ENCODE peak calls at places on chromosomes 4 and X, in seven cellular contexts. Q is Caco-2, T is DMS 273 treated with DMSO at 0.1 percent for 48 hours, B is esophagus muscularis mucosa, F is SW 1271, S is HFFc6, N is GM06990. D is an unnamed sample.
A peak's percentile ranks its signal among the peaks of the same experiment; 100 is the strongest.

GRCh38 chr4:1344696-1345095 is 2.3 kb upstream of the UVSSA start:
- DNase-seq in S (no peak), F (no peak), Q (no peak), T (no peak), N (no peak), B (no peak), D (no peak)

GRCh38 chr4:38099908-38100407 is 139.8 kb downstream of the PTTG2 start:
- DNase-seq in F (no peak), N (no peak), S (peak; percentile 89), B (no peak), T (no peak), Q (no peak), D (peak; percentile 74)

GRCh38 chr4:8853249-8853648 is 18.4 kb downstream of the HMX1 start:
- DNase-seq in S (no peak), Q (no peak), N (no peak), T (no peak), B (no peak), F (no peak), D (no peak)

GRCh38 chr4:151563194-151563593 is 154.2 kb downstream of the FHIP1A start:
- DNase-seq in F (no peak), T (no peak), N (no peak), B (no peak), Q (no peak), S (no peak), D (no peak)

GRCh38 chrX:67544281-67544680 is 460 bp downstream of the AR start:
- DNase-seq in F (no peak), T (no peak), N (no peak), S (no peak), B (no peak), Q (peak; percentile 4), D (peak; percentile 11)

GRCh38 chr4:143489116-143489515 is 24.4 kb upstream of the SMARCA5 start:
- DNase-seq in N (no peak), F (no peak), Q (no peak), B (no peak), S (peak; percentile 35), T (no peak), D (no peak)

GRCh38 chrX:154409222-154409871 is at the start of gene DNASE1L1:
- DNase-seq in N (peak; percentile 76), S (peak; percentile 89), Q (peak; percentile 79), T (no peak), F (peak; percentile 67), B (no peak), D (peak; percentile 76)

GRCh38 chr4:102299708-102300107 is 45.6 kb downstream of the SLC39A8 start:
- DNase-seq in S (peak; percentile 20), Q (peak; percentile 65), B (no peak), N (peak; percentile 18), F (no peak), T (no peak), D (peak; percentile 80)

GRCh38 chr4:150867148-150867547 is 147.9 kb downstream of the LRBA start:
- DNase-seq in Q (peak; percentile 78), F (peak; percentile 41), T (peak; percentile 2), B (no peak), S (peak; percentile 82), N (peak; percentile 19), D (peak; percentile 71)

GRCh38 chr4:186727977-186728519 is 4.4 kb upstream of the FAT1 start:
- DNase-seq in N (no peak), S (no peak), F (no peak), B (peak; percentile 39), Q (no peak), T (no peak), D (no peak)

GRCh38 chr4:163448541-163449203 is 24.9 kb downstream of the TKTL2 start:
- DNase-seq in N (no peak), T (no peak), S (peak; percentile 28), F (no peak), Q (no peak), B (no peak), D (peak; percentile 17)

GRCh38 chrX:103356897-103357296 is 591 bp downstream of the TCEAL9 start:
- DNase-seq in Q (no peak), N (no peak), S (no peak), F (no peak), B (no peak), T (no peak), D (peak; percentile 19)

GRCh38 chr4:7041851-7042696 is 1.1 kb upstream of the TADA2B start:
- DNase-seq in N (no peak), S (peak; percentile 41), B (no peak), Q (no peak), T (no peak), F (no peak), D (peak; percentile 73)

GRCh38 chr4:7037425-7037824 is 5.7 kb upstream of the TADA2B start:
- DNase-seq in N (no peak), F (no peak), T (no peak), B (no peak), S (no peak), Q (no peak), D (no peak)

GRCh38 chr4:23728393-23728792 is 161.5 kb downstream of the PPARGC1A start:
- DNase-seq in N (no peak), S (peak; percentile 17), T (no peak), F (peak; percentile 51), B (no peak), Q (no peak), D (peak; percentile 83)

GRCh38 chr4:177455591-177455990 is 13.4 kb upstream of the AGA start:
- DNase-seq in T (peak; percentile 46), S (no peak), Q (peak; percentile 19), F (no peak), N (no peak), B (no peak), D (no peak)

GRCh38 chr4:115969756-115970155 is 856.3 kb upstream of the NDST4 start:
- DNase-seq in Q (no peak), F (no peak), S (no peak), T (no peak), B (no peak), N (no peak), D (no peak)

GRCh38 chrX:34586507-34586906 is 70.6 kb downstream of the TMEM47 start:
- DNase-seq in S (no peak), B (no peak), F (no peak), Q (no peak), N (no peak), T (no peak), D (no peak)

GRCh38 chr4:186643501-186644315 is 79.9 kb downstream of the FAT1 start:
- DNase-seq in S (peak; percentile 66), F (no peak), B (no peak), N (no peak), Q (peak; percentile 41), T (no peak), D (peak; percentile 25)

GRCh38 chr4:48042979-48043461 is 26.4 kb downstream of the NIPAL1 start:
- DNase-seq in Q (peak; percentile 40), S (no peak), N (no peak), B (no peak), T (no peak), F (no peak), D (no peak)

GRCh38 chrX:41468647-41469323 is 21.6 kb downstream of the NYX start:
- DNase-seq in N (no peak), F (no peak), S (no peak), Q (no peak), T (no peak), B (no peak), D (no peak)

GRCh38 chrX:10633722-10634121 is 13.3 kb upstream of the MID1 start:
- DNase-seq in F (peak; percentile 1), B (no peak), N (no peak), Q (peak; percentile 32), S (peak; percentile 78), T (no peak), D (peak; percentile 71)

GRCh38 chr4:38889143-38889542 is 21.5 kb downstream of the FAM114A1 start:
- DNase-seq in T (no peak), F (peak; percentile 70), B (no peak), S (peak; percentile 77), N (peak; percentile 77), Q (no peak), D (peak; percentile 70)

GRCh38 chr4:154018659-154019058 is 229.8 kb upstream of the SFRP2 start:
- DNase-seq in S (no peak), N (no peak), T (no peak), B (no peak), F (no peak), Q (peak; percentile 3), D (no peak)

GRCh38 chrX:15299945-15300851 is 15.2 kb downstream of the ASB11 start:
- DNase-seq in F (no peak), N (no peak), Q (peak; percentile 4), S (peak; percentile 2), B (no peak), T (no peak), D (peak; percentile 21)

GRCh38 chr4:147201016-147201415 is 255.4 kb upstream of the TTC29 start:
- DNase-seq in T (no peak), B (no peak), N (no peak), S (no peak), F (no peak), Q (no peak), D (no peak)

GRCh38 chr4:38154681-38155588 is 194.7 kb downstream of the PTTG2 start:
- DNase-seq in B (no peak), N (no peak), Q (no peak), S (no peak), T (no peak), F (no peak), D (peak; percentile 40)

GRCh38 chr4:3215733-3216132 is 33.2 kb upstream of the MSANTD1 start:
- DNase-seq in F (no peak), N (no peak), S (no peak), Q (no peak), B (no peak), T (no peak), D (no peak)

GRCh38 chr4:7649741-7650531 is 215.2 kb upstream of the PSAPL1 start:
- DNase-seq in S (peak; percentile 98), T (no peak), Q (no peak), N (no peak), B (peak; percentile 92), F (peak; percentile 88), D (peak; percentile 84)

GRCh38 chrX:16836371-16836770 is 33.8 kb downstream of the RBBP7 start:
- DNase-seq in S (no peak), N (peak; percentile 51), F (no peak), B (no peak), T (no peak), Q (peak; percentile 34), D (peak; percentile 67)

GRCh38 chrX:3346436-3347329 is at the start of gene MXRA5:
- DNase-seq in N (no peak), B (no peak), Q (no peak), T (peak; percentile 73), F (no peak), S (no peak), D (peak; percentile 32)

GRCh38 chr4:22573198-22573597 is 57.3 kb upstream of the ADGRA3 start:
- DNase-seq in N (no peak), F (no peak), Q (no peak), T (no peak), B (no peak), S (no peak), D (no peak)

GRCh38 chrX:13764765-13765164 is 30.2 kb downstream of the OFD1 start:
- DNase-seq in Q (peak; percentile 24), F (no peak), N (no peak), B (no peak), S (no peak), T (no peak), D (no peak)

GRCh38 chr4:89379541-89380035 is 72.0 kb upstream of the GPRIN3 start:
- DNase-seq in T (peak; percentile 24), S (no peak), Q (no peak), B (no peak), N (no peak), F (no peak), D (no peak)

GRCh38 chr4:124804041-124804440 is 91.5 kb upstream of the ANKRD50 start:
- DNase-seq in B (no peak), Q (no peak), F (no peak), T (no peak), S (no peak), N (no peak), D (no peak)

GRCh38 chrX:9431281-9431680 is 33.6 kb upstream of the TBL1X start:
- DNase-seq in F (no peak), B (no peak), Q (no peak), S (no peak), T (no peak), N (no peak), D (no peak)

D was measured in AG20443.